ENCODE peak calls at places on chromosome X, in five cellular contexts. One of them, this sample, is unnamed. For H3K9me3, the result is how much of the 10 kb centered on the place peaks cover.

GRCh38 chrX:80879143-80879542 is 69.5 kb upstream of the BRWD3 start:
- DNase-seq in stomach: peak
- DNase-seq in transverse colon: no peak
- DNase-seq in HepG2: no peak
- DNase-seq in HCT116: no peak
- DNase-seq in this sample: no peak

GRCh38 chrX:44569122-44569521 is 26.5 kb upstream of the FUNDC1 start:
- DNase-seq in stomach: no peak
- DNase-seq in HCT116: no peak
- DNase-seq in HepG2: no peak
- DNase-seq in transverse colon: no peak
- DNase-seq in this sample: no peak

GRCh38 chrX:13048265-13048664 is 3.8 kb upstream of the FAM9C start:
- DNase-seq in transverse colon: no peak
- DNase-seq in HCT116: no peak
- DNase-seq in HepG2: no peak
- DNase-seq in stomach: no peak
- DNase-seq in this sample: no peak

GRCh38 chrX:23511783-23512182 is 155.5 kb upstream of the PRDX4 start:
- DNase-seq in HepG2: no peak
- DNase-seq in HCT116: no peak
- DNase-seq in stomach: no peak
- DNase-seq in transverse colon: no peak
- DNase-seq in this sample: no peak

GRCh38 chrX:10579753-10580060 is 40.7 kb downstream of the MID1 start:
- DNase-seq in HCT116: peak
- DNase-seq in HepG2: no peak
- DNase-seq in stomach: no peak
- DNase-seq in transverse colon: no peak
- DNase-seq in this sample: no peak

GRCh38 chrX:69158166-69159040 is 6.8 kb downstream of the PJA1 start:
- DNase-seq in transverse colon: peak
- DNase-seq in HCT116: no peak
- DNase-seq in HepG2: peak
- DNase-seq in stomach: peak
- DNase-seq in this sample: no peak

GRCh38 chrX:135520022-135520552 is 373 bp upstream of the INTS6L start:
- DNase-seq in HCT116: no peak
- DNase-seq in stomach: no peak
- DNase-seq in transverse colon: no peak
- DNase-seq in HepG2: no peak
- DNase-seq in this sample: no peak

GRCh38 chrX:15737188-15737956 is 698 bp upstream of the CA5B start:
- DNase-seq in HCT116: no peak
- DNase-seq in stomach: no peak
- DNase-seq in transverse colon: no peak
- DNase-seq in HepG2: no peak
- DNase-seq in this sample: no peak

GRCh38 chrX:108001218-108001814 is 19.1 kb upstream of the TEX13B start:
- DNase-seq in stomach: no peak
- DNase-seq in transverse colon: no peak
- DNase-seq in HepG2: peak
- DNase-seq in HCT116: peak
- DNase-seq in this sample: no peak

GRCh38 chrX:45623266-45623665 is 422.6 kb upstream of the DIPK2B start:
- DNase-seq in HCT116: no peak
- DNase-seq in stomach: no peak
- DNase-seq in transverse colon: no peak
- DNase-seq in HepG2: no peak
- DNase-seq in this sample: no peak

GRCh38 chrX:40261955-40262596 is 164.3 kb upstream of the BCOR start:
- DNase-seq in HCT116: no peak
- DNase-seq in HepG2: no peak
- DNase-seq in stomach: no peak
- DNase-seq in transverse colon: no peak
- DNase-seq in this sample: no peak

GRCh38 chrX:11664211-11664888 is 1.4 kb downstream of the ARHGAP6 start:
- DNase-seq in HepG2: no peak
- DNase-seq in transverse colon: no peak
- DNase-seq in stomach: no peak
- DNase-seq in HCT116: no peak
- DNase-seq in this sample: no peak

GRCh38 chrX:154363706-154364439 is 10.6 kb downstream of the FLNA start:
- DNase-seq in stomach: no peak
- DNase-seq in transverse colon: no peak
- DNase-seq in HepG2: no peak
- DNase-seq in HCT116: no peak
- DNase-seq in this sample: no peak
- TF ChIP-seq POLR2AphosphoS5 in stomach: no peak
- TF ChIP-seq POLR2AphosphoS5 in transverse colon: no peak
- TF ChIP-seq POLR2AphosphoS5 in HepG2: no peak
- TF ChIP-seq POLR2AphosphoS5 in HCT116: no peak
- TF ChIP-seq POLR2AphosphoS5 in this sample: no peak

GRCh38 chrX:39112143-39112542 is 310.9 kb downstream of the MID1IP1 start:
- DNase-seq in HCT116: no peak
- DNase-seq in transverse colon: no peak
- DNase-seq in HepG2: no peak
- DNase-seq in stomach: no peak
- DNase-seq in this sample: no peak
- H3K9me3 ChIP-seq in HCT116: under half
- H3K9me3 ChIP-seq in transverse colon: under half
- H3K9me3 ChIP-seq in HepG2: under half
- H3K9me3 ChIP-seq in stomach: under half
- H3K9me3 ChIP-seq in this sample: under half

DNA sequence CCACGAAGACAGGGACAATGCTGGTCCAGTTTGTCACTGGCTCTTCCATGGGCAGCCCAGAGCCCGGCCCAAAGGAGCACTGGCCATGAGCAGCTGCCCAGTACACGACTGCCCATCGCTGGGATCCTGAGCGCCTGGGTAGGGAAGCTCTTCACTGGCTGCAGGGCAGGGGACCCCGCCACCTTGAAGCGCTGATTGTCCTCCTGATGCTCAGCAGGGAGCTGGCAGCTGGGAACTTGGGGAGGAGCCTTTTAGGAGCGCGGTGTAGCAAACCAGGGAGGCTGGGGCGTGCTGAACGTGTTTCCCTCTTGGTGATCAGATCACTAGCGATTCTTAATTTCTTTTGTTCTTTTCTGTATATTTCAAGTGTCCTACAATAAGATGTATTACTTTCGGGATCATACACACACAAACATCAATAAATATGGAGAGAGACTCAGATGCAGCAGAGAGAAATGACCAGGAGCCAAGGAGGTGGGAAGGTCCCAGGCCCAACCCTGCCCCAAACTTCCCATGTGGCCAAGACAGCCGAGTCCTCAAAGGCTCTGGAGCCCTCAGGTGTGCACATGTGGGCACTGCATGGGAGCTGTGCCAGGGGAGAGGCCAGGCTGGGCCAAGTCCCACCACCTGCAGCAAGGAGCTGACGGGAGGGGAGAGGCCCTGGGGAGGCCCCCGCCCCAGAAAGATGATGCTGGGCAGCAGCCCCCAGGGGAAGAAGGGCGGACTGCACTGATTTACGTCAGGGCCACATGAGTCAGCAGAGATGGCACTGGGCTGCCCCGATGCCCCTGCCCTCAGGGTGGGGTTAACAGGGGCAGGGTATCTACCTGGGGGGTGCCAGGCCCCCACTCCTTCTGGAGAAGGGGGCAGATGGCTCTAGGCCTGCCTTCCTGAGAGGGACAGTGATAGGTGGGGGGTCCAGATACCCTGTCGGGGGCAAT is 1.6 kb downstream of the L1CAM start:
- DNase-seq in stomach: no peak
- DNase-seq in transverse colon: no peak
- DNase-seq in HepG2: no peak
- DNase-seq in HCT116: peak
- DNase-seq in this sample: no peak
- H3K4me3 ChIP-seq in stomach: no peak
- H3K4me3 ChIP-seq in transverse colon: no peak
- H3K4me3 ChIP-seq in HepG2: no peak
- H3K4me3 ChIP-seq in HCT116: peak
- H3K4me3 ChIP-seq in this sample: no peak

DNA sequence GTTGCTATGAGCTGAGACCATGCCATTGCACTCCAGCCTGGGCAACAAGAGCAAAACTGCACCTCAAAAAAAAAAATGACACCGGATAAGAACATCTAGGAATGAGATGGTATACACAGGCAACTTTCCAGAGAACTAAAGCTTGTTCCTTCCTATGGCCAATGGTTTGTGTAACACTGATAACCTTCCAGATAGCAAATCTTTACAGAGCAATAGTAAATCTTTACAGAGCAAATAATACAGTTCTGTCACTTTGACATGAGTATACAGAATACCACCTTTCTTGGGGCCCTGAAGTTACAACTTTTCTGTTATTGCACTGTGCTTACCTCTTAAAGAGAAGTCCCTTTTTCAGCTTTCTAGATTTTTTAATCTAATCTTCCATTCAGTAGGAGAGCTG is 91.6 kb downstream of the CD99L2 start:
- DNase-seq in HCT116: no peak
- DNase-seq in transverse colon: no peak
- DNase-seq in HepG2: peak
- DNase-seq in stomach: no peak
- DNase-seq in this sample: no peak
- TF ChIP-seq POLR2AphosphoS5 in HCT116: no peak
- TF ChIP-seq POLR2AphosphoS5 in transverse colon: no peak
- TF ChIP-seq POLR2AphosphoS5 in HepG2: no peak
- TF ChIP-seq POLR2AphosphoS5 in stomach: no peak
- TF ChIP-seq POLR2AphosphoS5 in this sample: no peak

GRCh38 chrX:17375631-17376380 is 806 bp downstream of the NHS start:
- DNase-seq in transverse colon: peak
- DNase-seq in HCT116: no peak
- DNase-seq in stomach: peak
- DNase-seq in HepG2: no peak
- DNase-seq in this sample: no peak

GRCh38 chrX:17376381-17377046 is 1.5 kb downstream of the NHS start:
- DNase-seq in transverse colon: peak
- DNase-seq in HCT116: no peak
- DNase-seq in stomach: no peak
- DNase-seq in HepG2: no peak
- DNase-seq in this sample: no peak

GRCh38 chrX:17377047-17377692 is 2.2 kb downstream of the NHS start:
- DNase-seq in transverse colon: peak
- DNase-seq in HCT116: peak
- DNase-seq in HepG2: no peak
- DNase-seq in stomach: peak
- DNase-seq in this sample: peak

GRCh38 chrX:17377795-17378194 is 2.8 kb downstream of the NHS start:
- DNase-seq in transverse colon: no peak
- DNase-seq in HCT116: no peak
- DNase-seq in stomach: no peak
- DNase-seq in HepG2: no peak
- DNase-seq in this sample: no peak

GRCh38 chrX:17380221-17380620 is 5.2 kb downstream of the NHS start:
- DNase-seq in HCT116: no peak
- DNase-seq in transverse colon: no peak
- DNase-seq in HepG2: no peak
- DNase-seq in stomach: no peak
- DNase-seq in this sample: no peak
- H3K9me3 ChIP-seq in HCT116: under half
- H3K9me3 ChIP-seq in transverse colon: under half
- H3K9me3 ChIP-seq in HepG2: under half
- H3K9me3 ChIP-seq in stomach: under half
- H3K9me3 ChIP-seq in this sample: under half

DNA sequence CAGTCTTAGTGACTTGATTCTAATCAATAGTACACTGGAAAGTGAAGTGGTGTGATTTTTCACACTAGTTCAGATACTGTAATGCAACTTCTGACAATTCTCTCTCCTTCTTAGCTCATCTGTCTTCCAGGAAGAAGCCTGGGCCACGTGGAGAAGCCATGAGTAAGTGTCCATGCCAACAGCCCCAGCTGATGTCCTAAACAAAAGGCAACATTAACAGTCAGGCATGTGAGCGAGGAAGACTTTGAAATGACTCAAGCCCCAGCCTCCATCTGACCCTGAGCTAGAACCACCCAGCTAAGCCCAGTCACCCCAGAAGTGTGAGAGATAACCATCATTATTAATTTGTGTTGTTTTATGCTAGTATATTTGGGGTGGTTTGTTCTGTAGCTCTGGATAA is 115.7 kb upstream of the MAGEB16 start:
- DNase-seq in stomach: no peak
- DNase-seq in HCT116: no peak
- DNase-seq in transverse colon: no peak
- DNase-seq in HepG2: no peak
- DNase-seq in this sample: no peak
- H3K4me3 ChIP-seq in stomach: no peak
- H3K4me3 ChIP-seq in HCT116: no peak
- H3K4me3 ChIP-seq in transverse colon: no peak
- H3K4me3 ChIP-seq in HepG2: no peak
- H3K4me3 ChIP-seq in this sample: no peak

GRCh38 chrX:21374163-21374993 is at the start of gene CNKSR2:
- DNase-seq in HepG2: no peak
- DNase-seq in transverse colon: peak
- DNase-seq in stomach: peak
- DNase-seq in HCT116: no peak
- DNase-seq in this sample: peak
- TF ChIP-seq POLR2AphosphoS5 in HepG2: no peak
- TF ChIP-seq POLR2AphosphoS5 in transverse colon: no peak
- TF ChIP-seq POLR2AphosphoS5 in stomach: no peak
- TF ChIP-seq POLR2AphosphoS5 in HCT116: no peak
- TF ChIP-seq POLR2AphosphoS5 in this sample: no peak

This sample was measured in breast epithelium.